ENCODE peak calls at places on chromosome 21, in four cellular contexts. O, Z, F and Y are unnamed samples.

GRCh38 chr21:44953628-44954021 is 13.8 kb downstream of the SLX9 start:
- DNase-seq in O (no peak), Z (no peak), F (no peak), Y (no peak)

GRCh38 chr21:20997633-20998455 is at the start of gene NCAM2:
- DNase-seq in O (peak), Z (peak), F (peak), Y (no peak)

GRCh38 chr21:46319192-46319591 is 4.5 kb downstream of the C21orf58 start:
- DNase-seq in O (no peak), Z (no peak), F (no peak), Y (no peak)

GRCh38 chr21:16029065-16029464 is 299.3 kb downstream of the USP25 start:
- DNase-seq in O (no peak), Z (no peak), F (no peak), Y (no peak)

GRCh38 chr21:44636209-44637017 is 743 bp upstream of the KRTAP10-10 start:
- DNase-seq in O (no peak), Z (no peak), F (no peak), Y (peak)

GRCh38 chr21:44415073-44416025 is 40.0 kb upstream of the LRRC3 start:
- DNase-seq in O (no peak), Z (no peak), F (no peak), Y (no peak)

GRCh38 chr21:34846214-34846575 is 177.4 kb downstream of the CLIC6 start:
- DNase-seq in O (no peak), Z (no peak), F (no peak), Y (no peak)

GRCh38 chr21:34215911-34216310 is 142.5 kb downstream of the MRPS6 start:
- DNase-seq in O (no peak), Z (peak), F (peak), Y (no peak)

GRCh38 chr21:42836402-42836666 is 43.0 kb downstream of the WDR4 start:
- DNase-seq in O (no peak), Z (no peak), F (no peak), Y (no peak)

GRCh38 chr21:32733356-32733755 is 5.5 kb upstream of the SYNJ1 start:
- DNase-seq in O (no peak), Z (no peak), F (no peak), Y (no peak)

GRCh38 chr21:44594406-44594916 is 2.2 kb upstream of the KRTAP10-6 start:
- DNase-seq in O (no peak), Z (no peak), F (no peak), Y (no peak)

GRCh38 chr21:46151989-46152938 is 3.1 kb downstream of the FTCD start:
- DNase-seq in O (no peak), Z (no peak), F (no peak), Y (peak)

GRCh38 chr21:15526793-15527192 is 203.0 kb upstream of the USP25 start:
- DNase-seq in O (no peak), Z (no peak), F (no peak), Y (no peak)

GRCh38 chr21:35303085-35303484 is 254.0 kb upstream of the RUNX1 start:
- DNase-seq in O (peak), Z (no peak), F (peak), Y (peak)

GRCh38 chr21:14762309-14762708 is 216.2 kb upstream of the SAMSN1 start:
- DNase-seq in O (no peak), Z (no peak), F (no peak), Y (no peak)

GRCh38 chr21:45304161-45304830 is 16.6 kb upstream of the POFUT2 start:
- DNase-seq in O (no peak), Z (no peak), F (no peak), Y (peak)

GRCh38 chr21:39083377-39084008 is 99.8 kb downstream of the PSMG1 start:
- DNase-seq in O (no peak), Z (no peak), F (no peak), Y (no peak)

GRCh38 chr21:39084073-39084472 is 99.2 kb downstream of the PSMG1 start:
- DNase-seq in O (no peak), Z (no peak), F (no peak), Y (no peak)

GRCh38 chr21:39084979-39085729 is 98.1 kb downstream of the PSMG1 start:
- DNase-seq in O (no peak), Z (no peak), F (no peak), Y (no peak)

GRCh38 chr21:39080366-39080765 is 102.9 kb downstream of the PSMG1 start:
- DNase-seq in O (no peak), Z (no peak), F (no peak), Y (no peak)

DNA sequence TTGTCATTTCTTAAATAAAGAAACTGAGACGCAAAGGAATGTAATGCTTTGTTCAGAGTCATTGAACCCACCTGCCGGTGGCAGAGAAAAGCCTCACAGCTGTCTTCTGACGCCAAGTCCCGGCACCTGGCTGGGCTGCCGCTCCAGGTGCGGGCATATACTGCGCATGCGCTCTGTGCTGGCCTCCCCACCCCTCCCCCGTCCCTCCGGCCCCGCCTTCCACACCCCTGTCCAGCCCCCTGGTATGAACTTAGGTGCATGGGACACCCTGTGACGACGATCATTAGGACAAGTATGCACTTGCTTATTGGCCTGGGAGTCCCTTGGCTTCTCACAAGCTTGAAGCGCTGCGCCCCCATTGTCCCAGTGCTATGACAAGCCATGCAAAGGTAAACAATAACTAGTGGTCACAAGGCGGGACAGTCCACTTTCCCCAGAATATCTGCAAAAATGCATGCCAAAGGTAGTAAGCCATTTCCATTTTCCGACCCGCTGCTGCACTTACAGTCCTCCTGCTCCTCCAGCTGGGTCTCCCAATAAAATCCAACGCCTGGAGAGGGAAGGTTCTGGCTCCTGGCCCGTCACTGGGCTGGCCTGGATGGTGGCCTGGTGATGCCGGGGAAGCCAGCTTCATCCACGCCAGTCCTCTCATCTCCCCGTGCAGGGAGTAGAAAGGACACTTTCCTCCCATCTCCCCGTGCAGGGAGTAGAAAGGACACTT is 100.4 kb downstream of the PSMG1 start:
- DNase-seq in O (no peak), Z (no peak), F (no peak), Y (no peak)
- H3K4me3 ChIP-seq in O (no peak), Z (no peak), F (no peak), Y (peak)

DNA sequence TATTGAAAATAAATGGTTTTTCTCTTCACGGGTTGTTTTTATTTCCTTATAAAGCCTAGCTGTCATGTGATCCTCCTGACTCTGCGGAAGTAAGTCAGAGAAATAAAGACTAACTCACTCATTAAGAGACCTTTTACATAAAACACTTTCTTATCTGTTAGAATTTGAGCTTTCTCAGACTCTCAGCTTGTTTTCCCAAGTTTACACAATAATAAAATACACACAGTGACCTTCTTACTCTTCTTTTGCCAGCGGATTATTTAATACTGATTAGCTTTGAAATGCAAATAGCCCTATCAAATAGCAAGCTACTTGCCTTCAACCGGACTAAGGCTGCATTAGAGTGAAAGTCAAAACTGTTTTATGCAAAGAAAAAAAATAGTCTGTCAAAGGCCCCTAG is 45.5 kb upstream of the CXADR start:
- DNase-seq in O (peak), Z (no peak), F (no peak), Y (no peak)
- H3K4me3 ChIP-seq in O (no peak), Z (peak), F (no peak), Y (no peak)

DNA sequence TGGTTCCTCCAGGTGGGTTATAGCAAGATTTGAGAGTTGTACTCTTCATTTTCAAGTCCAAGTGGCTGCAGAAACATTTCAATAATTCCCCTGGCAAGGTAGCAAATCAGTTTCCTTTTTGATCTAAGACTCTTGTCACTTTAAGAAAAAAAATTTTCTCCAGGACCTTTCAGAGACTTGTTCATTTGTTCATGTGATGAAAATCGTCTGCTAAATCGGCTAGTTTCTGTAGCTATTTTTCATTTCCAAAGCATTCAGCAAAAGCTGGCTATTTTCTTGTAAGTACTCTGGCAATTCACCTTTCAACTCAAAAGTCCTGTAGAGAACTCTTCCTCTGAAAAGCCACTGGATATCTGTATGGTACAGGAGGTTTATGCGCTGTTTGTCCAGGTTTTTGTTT is 93.5 kb downstream of the LTN1 start:
- DNase-seq in O (no peak), Z (no peak), F (no peak), Y (no peak)
- H3K4me3 ChIP-seq in O (no peak), Z (no peak), F (no peak), Y (no peak)

DNA sequence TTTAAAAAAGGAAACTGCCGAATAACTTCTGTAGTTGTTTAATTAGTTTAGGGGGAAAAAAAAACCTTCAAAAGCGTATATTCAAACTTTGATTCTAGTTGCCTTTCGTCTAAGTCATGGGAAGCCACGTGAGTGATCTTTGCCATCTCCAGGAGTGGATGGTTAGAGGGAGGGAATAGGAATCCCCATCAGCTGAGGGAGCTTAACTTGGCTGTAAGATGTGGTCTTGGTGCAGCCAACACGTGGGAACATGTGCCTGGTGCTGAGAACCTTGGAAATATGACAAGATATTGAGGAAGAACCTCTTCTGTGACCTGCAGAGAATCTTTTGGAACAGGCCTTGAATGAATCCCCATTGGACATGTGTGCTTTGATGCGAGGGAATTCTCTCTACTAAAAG is 1.7 kb downstream of the BACE2 start:
- DNase-seq in O (no peak), Z (no peak), F (no peak), Y (no peak)
- H3K4me3 ChIP-seq in O (no peak), Z (no peak), F (peak), Y (no peak)